ENCODE peak calls at places on chromosomes 4 and X, in nine cellular contexts. J is stomach, G is mammary epithelial cell, F is BE2C, V is transverse colon, C is OCI-LY7, U is GM23248, D is pancreas, I is body of pancreas. S is an unnamed sample. For H3K9me3 and H3K4me1, the result is how much of the 10 kb centered on the place peaks cover.

GRCh38 chr4:6523251-6523650 is 50.8 kb upstream of the PPP2R2C start:
- DNase-seq in J (no peak), G (peak), F (no peak), V (no peak), C (no peak), U (peak), D (no peak), I (no peak), S (no peak)

GRCh38 chrX:77936299-77936698 is 25.8 kb downstream of the ATP7A start:
- DNase-seq in J (no peak), G (no peak), F (no peak), V (no peak), C (no peak), U (no peak), D (no peak), I (no peak), S (no peak)

GRCh38 chrX:124362761-124363160 is 16.4 kb downstream of the SH2D1A start:
- DNase-seq in J (no peak), G (no peak), F (no peak), V (no peak), C (no peak), U (no peak), D (no peak), I (no peak), S (no peak)

GRCh38 chr4:11585506-11585905 is 156.8 kb upstream of the HS3ST1 start:
- DNase-seq in J (peak), G (peak), F (no peak), V (peak), C (no peak), U (no peak), D (peak), I (peak), S (no peak)

GRCh38 chrX:42930951-42931350 is 153.0 kb upstream of the PPP1R2C start:
- DNase-seq in J (no peak), G (no peak), F (no peak), V (no peak), C (no peak), U (no peak), D (no peak), I (no peak), S (no peak)

GRCh38 chrX:119574394-119575266 is at the start of gene UBE2A:
- DNase-seq in J (peak), G (peak), F (peak), V (peak), C (peak), U (peak), D (peak), I (peak), S (peak)

GRCh38 chrX:53883196-53883595 is 161.1 kb downstream of the PHF8 start:
- DNase-seq in J (no peak), G (no peak), F (no peak), V (no peak), C (no peak), U (no peak), D (no peak), I (no peak), S (no peak)

GRCh38 chrX:20151689-20152088 is 10.1 kb upstream of the EIF1AX start:
- DNase-seq in J (no peak), G (no peak), F (no peak), V (no peak), C (no peak), U (no peak), D (no peak), I (no peak), S (no peak)

GRCh38 chr4:84691170-84691691 is 108.3 kb downstream of the CDS1 start:
- DNase-seq in J (no peak), G (peak), F (no peak), V (no peak), C (no peak), U (peak), D (no peak), I (no peak), S (no peak)

GRCh38 chr4:69056921-69057562 is 39.2 kb upstream of the UGT2B7 start:
- DNase-seq in J (no peak), G (no peak), F (no peak), V (no peak), C (no peak), U (no peak), D (no peak), I (no peak), S (no peak)

GRCh38 chr4:145130130-145130529 is 32.0 kb downstream of the ABCE1 start:
- DNase-seq in J (no peak), G (no peak), F (no peak), V (no peak), C (no peak), U (no peak), D (no peak), I (no peak), S (no peak)

GRCh38 chr4:118942465-118942864 is 53.8 kb downstream of the SYNPO2 start:
- DNase-seq in J (no peak), G (peak), F (peak), V (no peak), C (no peak), U (peak), D (no peak), I (no peak), S (no peak)

GRCh38 chr4:86857341-86858052 is 8.3 kb upstream of the SLC10A6 start:
- DNase-seq in J (no peak), G (peak), F (no peak), V (no peak), C (no peak), U (no peak), D (no peak), I (no peak), S (no peak)

GRCh38 chrX:111812889-111813563 is 63.0 kb upstream of the TRPC5OS start:
- DNase-seq in J (no peak), G (no peak), F (no peak), V (no peak), C (no peak), U (no peak), D (no peak), I (no peak), S (no peak)

GRCh38 chrX:129739591-129739990 is 812 bp downstream of the XPNPEP2 start:
- DNase-seq in J (no peak), G (no peak), F (no peak), V (no peak), C (no peak), U (no peak), D (no peak), I (no peak), S (no peak)

GRCh38 chr4:102514298-102514964 is 13.3 kb downstream of the NFKB1 start:
- DNase-seq in J (no peak), G (no peak), F (no peak), V (no peak), C (no peak), U (no peak), D (no peak), I (no peak), S (no peak)

GRCh38 chr4:77072195-77072753 is 3.5 kb downstream of the CCNI start:
- DNase-seq in J (peak), G (peak), F (no peak), V (no peak), C (peak), U (no peak), D (peak), I (peak), S (no peak)

GRCh38 chr4:17726911-17727310 is 54.5 kb downstream of the FAM184B start:
- DNase-seq in J (no peak), G (peak), F (no peak), V (no peak), C (no peak), U (peak), D (no peak), I (no peak), S (no peak)

GRCh38 chr4:83219344-83219990 is 65.1 kb downstream of the COQ2 start:
- DNase-seq in J (peak), G (peak), F (no peak), V (peak), C (peak), U (peak), D (peak), I (no peak), S (no peak)

GRCh38 chrX:14528629-14529287 is 578 bp upstream of the GLRA2 start:
- DNase-seq in J (peak), G (peak), F (peak), V (peak), C (peak), U (peak), D (peak), I (peak), S (peak)

GRCh38 chr4:108834787-108835384 is 72.0 kb upstream of the ETNPPL start:
- DNase-seq in J (no peak), G (peak), F (no peak), V (no peak), C (peak), U (peak), D (no peak), I (no peak), S (no peak)

GRCh38 chrX:39869846-39870601 is 227.7 kb downstream of the BCOR start:
- DNase-seq in J (no peak), G (peak), F (no peak), V (peak), C (no peak), U (peak), D (no peak), I (no peak), S (no peak)

GRCh38 chrX:115058276-115058675 is 40.9 kb upstream of the IL13RA2 start:
- DNase-seq in J (no peak), G (peak), F (no peak), V (no peak), C (no peak), U (peak), D (no peak), I (no peak), S (no peak)

GRCh38 chr4:2789801-2790582 is 2.9 kb upstream of the SH3BP2 start:
- DNase-seq in J (peak), G (no peak), F (no peak), V (no peak), C (no peak), U (no peak), D (no peak), I (peak), S (no peak)

GRCh38 chr4:183261953-183262775 is 57.9 kb downstream of the CLDN22 start:
- DNase-seq in J (peak), G (peak), F (peak), V (peak), C (peak), U (peak), D (peak), I (peak), S (peak)

GRCh38 chr4:6180841-6181631 is 19.3 kb downstream of the JAKMIP1 start:
- DNase-seq in J (no peak), G (no peak), F (no peak), V (no peak), C (peak), U (no peak), D (no peak), I (no peak), S (no peak)

GRCh38 chr4:79241846-79242245 is 84.0 kb downstream of the NAA11 start:
- DNase-seq in J (no peak), G (no peak), F (no peak), V (no peak), C (no peak), U (peak), D (no peak), I (no peak), S (no peak)

GRCh38 chr4:8044244-8044643 is 104.6 kb upstream of the AFAP1 start:
- DNase-seq in J (no peak), G (no peak), F (no peak), V (no peak), C (no peak), U (no peak), D (no peak), I (no peak), S (no peak)

GRCh38 chr4:33882246-33882990 is 2361.9 kb downstream of the ARAP2 start:
- DNase-seq in J (no peak), G (no peak), F (no peak), V (no peak), C (no peak), U (peak), D (no peak), I (no peak), S (no peak)

DNA sequence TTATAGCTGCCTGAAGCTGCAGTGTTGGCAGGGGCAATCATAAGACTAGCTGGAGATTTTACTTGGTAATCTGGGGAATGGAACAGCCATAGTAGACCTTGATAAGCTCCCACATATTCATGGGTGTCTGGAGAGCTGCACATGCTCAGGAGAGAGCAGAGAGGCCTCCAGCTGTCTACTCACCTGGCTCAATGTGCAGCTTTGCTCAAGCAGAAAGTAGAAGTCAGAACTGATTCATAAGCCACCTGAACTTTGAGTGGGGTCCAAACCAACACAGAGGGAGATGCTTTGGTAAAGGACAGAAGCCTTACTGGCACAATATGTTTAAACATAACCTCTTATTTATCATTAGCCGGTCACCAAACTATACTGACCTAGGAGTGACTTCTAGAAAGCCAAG is 54.4 kb downstream of the KDM6A start:
- DNase-seq in J (no peak), G (no peak), F (no peak), V (no peak), C (no peak), U (no peak), D (no peak), I (no peak), S (no peak)
- H3K9me3 ChIP-seq in J (under half), G (under half), F (under half), V (under half), C (under half), U (under half), D (under half), I (under half), S (under half)

DNA sequence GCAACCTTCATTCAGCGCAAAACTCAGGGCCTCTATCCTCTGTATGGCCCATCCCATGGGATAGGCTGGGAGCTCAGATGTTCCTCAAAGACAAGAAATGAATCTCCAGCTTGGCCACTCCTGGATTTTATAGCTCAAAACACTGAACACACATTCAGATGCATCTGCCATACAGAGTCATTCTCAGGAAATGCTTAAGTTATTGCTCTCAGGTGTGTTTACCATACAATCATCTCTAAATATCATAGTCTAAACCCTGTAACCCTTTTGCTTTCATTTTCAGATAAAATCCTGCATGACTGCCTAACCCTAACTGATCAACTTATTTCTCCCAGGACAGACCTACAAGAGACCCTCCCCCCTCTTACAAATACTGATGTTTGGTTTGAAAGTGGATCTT is 140.9 kb upstream of the FMR1 start:
- DNase-seq in J (no peak), G (no peak), F (no peak), V (no peak), C (no peak), U (no peak), D (no peak), I (no peak), S (no peak)
- H3K4me1 ChIP-seq in J (under half), G (under half), F (under half), V (under half), C (under half), U (under half), D (under half), I (under half), S (under half)

GRCh38 chrX:24494544-24495113 is 29.5 kb downstream of the PDK3 start:
- DNase-seq in J (no peak), G (peak), F (peak), V (peak), C (no peak), U (peak), D (peak), I (peak), S (peak)
- H3K4me3 ChIP-seq in J (no peak), G (no peak), F (no peak), V (no peak), C (no peak), U (no peak), D (no peak), I (no peak), S (no peak)

DNA sequence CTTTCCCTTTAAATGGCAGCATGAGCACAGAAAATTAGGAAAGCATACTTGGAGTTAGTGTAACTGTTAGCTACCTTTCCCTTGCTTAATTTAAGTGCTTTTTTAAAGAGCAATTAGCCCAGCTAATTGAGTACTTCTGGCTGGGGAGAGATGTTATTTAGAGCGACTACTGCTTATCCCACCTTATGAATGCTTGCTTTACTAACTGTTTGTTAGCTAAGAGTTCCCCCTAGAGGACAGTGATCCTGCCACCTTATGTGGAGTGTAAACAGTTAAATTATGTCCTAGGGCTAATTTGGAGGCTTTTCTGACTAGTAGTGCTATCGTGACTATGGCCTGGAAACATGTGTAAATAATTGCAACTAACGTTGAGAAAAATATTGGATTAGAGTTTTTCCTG is 909.4 kb downstream of the FSTL5 start:
- DNase-seq in J (no peak), G (no peak), F (no peak), V (no peak), C (no peak), U (no peak), D (no peak), I (no peak), S (no peak)
- H3K9me3 ChIP-seq in J (under half), G (under half), F (under half), V (under half), C (under half), U (under half), D (under half), I (under half), S (under half)

GRCh38 chr4:70737409-70737808 is 15.6 kb downstream of the RUFY3 start:
- DNase-seq in J (no peak), G (no peak), F (no peak), V (no peak), C (peak), U (no peak), D (no peak), I (no peak), S (no peak)
- H3K4me1 ChIP-seq in J (under half), G (under half), F (under half), V (under half), C (under half), U (under half), D (under half), I (under half), S (under half)